ENCODE peak calls at places on chromosomes 13 and 19, in nine cellular contexts. One of them, this sample, is unnamed.

GRCh38 chr19:33471111-33471996 is 50.2 kb downstream of the PEPD start:
- DNase-seq in NCI-H2171 treated with DMSO at 0.1 percent for 48 hours: no peak
- DNase-seq in Kasumi-1: no peak
- DNase-seq in AG09319: no peak
- DNase-seq in nephron progenitor cell: no peak
- DNase-seq in GM04504: no peak
- DNase-seq in activated naive CD4-positive, alpha-beta T cell treated with anti-CD3 and anti-CD28 coated beads, Interleukin-2, amount 10 ng/mL, durations not matched to agents 7 days and 5 days: no peak
- DNase-seq in GM20000: no peak
- DNase-seq in stimulated activated CD4-positive, alpha-beta T cell treated with anti-CD3 and anti-CD28 coated beads, Interleukin-4, amount 100 ng/mL, for 24 hours: no peak
- DNase-seq in this sample: no peak

GRCh38 chr13:20002766-20003165 is 44.2 kb downstream of the ZMYM2 start:
- DNase-seq in NCI-H2171 treated with DMSO at 0.1 percent for 48 hours: no peak
- DNase-seq in Kasumi-1: no peak
- DNase-seq in AG09319: no peak
- DNase-seq in nephron progenitor cell: no peak
- DNase-seq in GM04504: no peak
- DNase-seq in activated naive CD4-positive, alpha-beta T cell treated with anti-CD3 and anti-CD28 coated beads, Interleukin-2, amount 10 ng/mL, durations not matched to agents 7 days and 5 days: no peak
- DNase-seq in GM20000: no peak
- DNase-seq in stimulated activated CD4-positive, alpha-beta T cell treated with anti-CD3 and anti-CD28 coated beads, Interleukin-4, amount 100 ng/mL, for 24 hours: no peak
- DNase-seq in this sample: no peak

GRCh38 chr13:98280176-98280510 is 103.1 kb upstream of the RNF113B start:
- DNase-seq in NCI-H2171 treated with DMSO at 0.1 percent for 48 hours: no peak
- DNase-seq in Kasumi-1: no peak
- DNase-seq in AG09319: no peak
- DNase-seq in nephron progenitor cell: peak
- DNase-seq in GM04504: no peak
- DNase-seq in activated naive CD4-positive, alpha-beta T cell treated with anti-CD3 and anti-CD28 coated beads, Interleukin-2, amount 10 ng/mL, durations not matched to agents 7 days and 5 days: no peak
- DNase-seq in GM20000: no peak
- DNase-seq in stimulated activated CD4-positive, alpha-beta T cell treated with anti-CD3 and anti-CD28 coated beads, Interleukin-4, amount 100 ng/mL, for 24 hours: no peak
- DNase-seq in this sample: no peak

GRCh38 chr13:64154514-64154913 is 2738.9 kb upstream of the PCDH20 start:
- DNase-seq in NCI-H2171 treated with DMSO at 0.1 percent for 48 hours: no peak
- DNase-seq in Kasumi-1: peak
- DNase-seq in AG09319: no peak
- DNase-seq in nephron progenitor cell: no peak
- DNase-seq in GM04504: peak
- DNase-seq in activated naive CD4-positive, alpha-beta T cell treated with anti-CD3 and anti-CD28 coated beads, Interleukin-2, amount 10 ng/mL, durations not matched to agents 7 days and 5 days: no peak
- DNase-seq in GM20000: no peak
- DNase-seq in stimulated activated CD4-positive, alpha-beta T cell treated with anti-CD3 and anti-CD28 coated beads, Interleukin-4, amount 100 ng/mL, for 24 hours: no peak
- DNase-seq in this sample: no peak

GRCh38 chr19:1237754-1238372 is at the start of gene CBARP:
- DNase-seq in NCI-H2171 treated with DMSO at 0.1 percent for 48 hours: no peak
- DNase-seq in Kasumi-1: no peak
- DNase-seq in AG09319: no peak
- DNase-seq in nephron progenitor cell: peak
- DNase-seq in GM04504: no peak
- DNase-seq in activated naive CD4-positive, alpha-beta T cell treated with anti-CD3 and anti-CD28 coated beads, Interleukin-2, amount 10 ng/mL, durations not matched to agents 7 days and 5 days: peak
- DNase-seq in GM20000: peak
- DNase-seq in stimulated activated CD4-positive, alpha-beta T cell treated with anti-CD3 and anti-CD28 coated beads, Interleukin-4, amount 100 ng/mL, for 24 hours: no peak
- DNase-seq in this sample: no peak

GRCh38 chr19:43939557-43940260 is 4.6 kb upstream of the ZNF45 start:
- DNase-seq in NCI-H2171 treated with DMSO at 0.1 percent for 48 hours: no peak
- DNase-seq in Kasumi-1: no peak
- DNase-seq in AG09319: no peak
- DNase-seq in nephron progenitor cell: no peak
- DNase-seq in GM04504: no peak
- DNase-seq in activated naive CD4-positive, alpha-beta T cell treated with anti-CD3 and anti-CD28 coated beads, Interleukin-2, amount 10 ng/mL, durations not matched to agents 7 days and 5 days: no peak
- DNase-seq in GM20000: no peak
- DNase-seq in stimulated activated CD4-positive, alpha-beta T cell treated with anti-CD3 and anti-CD28 coated beads, Interleukin-4, amount 100 ng/mL, for 24 hours: no peak
- DNase-seq in this sample: no peak

GRCh38 chr13:49098771-49099512 is 121.2 kb upstream of the MLNR start:
- DNase-seq in NCI-H2171 treated with DMSO at 0.1 percent for 48 hours: no peak
- DNase-seq in Kasumi-1: peak
- DNase-seq in AG09319: no peak
- DNase-seq in nephron progenitor cell: no peak
- DNase-seq in GM04504: no peak
- DNase-seq in activated naive CD4-positive, alpha-beta T cell treated with anti-CD3 and anti-CD28 coated beads, Interleukin-2, amount 10 ng/mL, durations not matched to agents 7 days and 5 days: no peak
- DNase-seq in GM20000: no peak
- DNase-seq in stimulated activated CD4-positive, alpha-beta T cell treated with anti-CD3 and anti-CD28 coated beads, Interleukin-4, amount 100 ng/mL, for 24 hours: no peak
- DNase-seq in this sample: no peak

GRCh38 chr19:33289261-33289660 is 13.1 kb downstream of the CEBPA start:
- DNase-seq in NCI-H2171 treated with DMSO at 0.1 percent for 48 hours: no peak
- DNase-seq in Kasumi-1: no peak
- DNase-seq in AG09319: no peak
- DNase-seq in nephron progenitor cell: no peak
- DNase-seq in GM04504: no peak
- DNase-seq in activated naive CD4-positive, alpha-beta T cell treated with anti-CD3 and anti-CD28 coated beads, Interleukin-2, amount 10 ng/mL, durations not matched to agents 7 days and 5 days: no peak
- DNase-seq in GM20000: no peak
- DNase-seq in stimulated activated CD4-positive, alpha-beta T cell treated with anti-CD3 and anti-CD28 coated beads, Interleukin-4, amount 100 ng/mL, for 24 hours: no peak
- DNase-seq in this sample: no peak

GRCh38 chr13:51614350-51614786 is 30.1 kb downstream of the WDFY2 start:
- DNase-seq in NCI-H2171 treated with DMSO at 0.1 percent for 48 hours: peak
- DNase-seq in Kasumi-1: peak
- DNase-seq in AG09319: no peak
- DNase-seq in nephron progenitor cell: no peak
- DNase-seq in GM04504: no peak
- DNase-seq in activated naive CD4-positive, alpha-beta T cell treated with anti-CD3 and anti-CD28 coated beads, Interleukin-2, amount 10 ng/mL, durations not matched to agents 7 days and 5 days: peak
- DNase-seq in GM20000: peak
- DNase-seq in stimulated activated CD4-positive, alpha-beta T cell treated with anti-CD3 and anti-CD28 coated beads, Interleukin-4, amount 100 ng/mL, for 24 hours: peak
- DNase-seq in this sample: peak

GRCh38 chr13:80382576-80382975 is 41.6 kb upstream of the SPRY2 start:
- DNase-seq in NCI-H2171 treated with DMSO at 0.1 percent for 48 hours: no peak
- DNase-seq in Kasumi-1: no peak
- DNase-seq in AG09319: no peak
- DNase-seq in nephron progenitor cell: no peak
- DNase-seq in GM04504: no peak
- DNase-seq in activated naive CD4-positive, alpha-beta T cell treated with anti-CD3 and anti-CD28 coated beads, Interleukin-2, amount 10 ng/mL, durations not matched to agents 7 days and 5 days: no peak
- DNase-seq in GM20000: no peak
- DNase-seq in stimulated activated CD4-positive, alpha-beta T cell treated with anti-CD3 and anti-CD28 coated beads, Interleukin-4, amount 100 ng/mL, for 24 hours: no peak
- DNase-seq in this sample: no peak

GRCh38 chr19:1718382-1719315 is 34.7 kb upstream of the ONECUT3 start:
- DNase-seq in NCI-H2171 treated with DMSO at 0.1 percent for 48 hours: no peak
- DNase-seq in Kasumi-1: no peak
- DNase-seq in AG09319: no peak
- DNase-seq in nephron progenitor cell: no peak
- DNase-seq in GM04504: no peak
- DNase-seq in activated naive CD4-positive, alpha-beta T cell treated with anti-CD3 and anti-CD28 coated beads, Interleukin-2, amount 10 ng/mL, durations not matched to agents 7 days and 5 days: no peak
- DNase-seq in GM20000: no peak
- DNase-seq in stimulated activated CD4-positive, alpha-beta T cell treated with anti-CD3 and anti-CD28 coated beads, Interleukin-4, amount 100 ng/mL, for 24 hours: no peak
- DNase-seq in this sample: no peak

GRCh38 chr19:56547535-56547934 is 8.8 kb downstream of the ZFP28 start:
- DNase-seq in NCI-H2171 treated with DMSO at 0.1 percent for 48 hours: no peak
- DNase-seq in Kasumi-1: no peak
- DNase-seq in AG09319: no peak
- DNase-seq in nephron progenitor cell: no peak
- DNase-seq in GM04504: no peak
- DNase-seq in activated naive CD4-positive, alpha-beta T cell treated with anti-CD3 and anti-CD28 coated beads, Interleukin-2, amount 10 ng/mL, durations not matched to agents 7 days and 5 days: no peak
- DNase-seq in GM20000: no peak
- DNase-seq in stimulated activated CD4-positive, alpha-beta T cell treated with anti-CD3 and anti-CD28 coated beads, Interleukin-4, amount 100 ng/mL, for 24 hours: no peak
- DNase-seq in this sample: no peak

GRCh38 chr13:77502104-77502720 is 33.3 kb upstream of the SCEL start:
- DNase-seq in NCI-H2171 treated with DMSO at 0.1 percent for 48 hours: no peak
- DNase-seq in Kasumi-1: no peak
- DNase-seq in AG09319: no peak
- DNase-seq in nephron progenitor cell: no peak
- DNase-seq in GM04504: no peak
- DNase-seq in activated naive CD4-positive, alpha-beta T cell treated with anti-CD3 and anti-CD28 coated beads, Interleukin-2, amount 10 ng/mL, durations not matched to agents 7 days and 5 days: no peak
- DNase-seq in GM20000: no peak
- DNase-seq in stimulated activated CD4-positive, alpha-beta T cell treated with anti-CD3 and anti-CD28 coated beads, Interleukin-4, amount 100 ng/mL, for 24 hours: no peak
- DNase-seq in this sample: no peak

GRCh38 chr13:104196611-104197010 is 1130.4 kb upstream of the SLC10A2 start:
- DNase-seq in NCI-H2171 treated with DMSO at 0.1 percent for 48 hours: peak
- DNase-seq in Kasumi-1: no peak
- DNase-seq in AG09319: no peak
- DNase-seq in nephron progenitor cell: no peak
- DNase-seq in GM04504: no peak
- DNase-seq in activated naive CD4-positive, alpha-beta T cell treated with anti-CD3 and anti-CD28 coated beads, Interleukin-2, amount 10 ng/mL, durations not matched to agents 7 days and 5 days: no peak
- DNase-seq in GM20000: no peak
- DNase-seq in stimulated activated CD4-positive, alpha-beta T cell treated with anti-CD3 and anti-CD28 coated beads, Interleukin-4, amount 100 ng/mL, for 24 hours: no peak
- DNase-seq in this sample: no peak

GRCh38 chr19:31112158-31112557 is 237.1 kb downstream of the TSHZ3 start:
- DNase-seq in NCI-H2171 treated with DMSO at 0.1 percent for 48 hours: no peak
- DNase-seq in Kasumi-1: no peak
- DNase-seq in AG09319: no peak
- DNase-seq in nephron progenitor cell: no peak
- DNase-seq in GM04504: no peak
- DNase-seq in activated naive CD4-positive, alpha-beta T cell treated with anti-CD3 and anti-CD28 coated beads, Interleukin-2, amount 10 ng/mL, durations not matched to agents 7 days and 5 days: no peak
- DNase-seq in GM20000: no peak
- DNase-seq in stimulated activated CD4-positive, alpha-beta T cell treated with anti-CD3 and anti-CD28 coated beads, Interleukin-4, amount 100 ng/mL, for 24 hours: no peak
- DNase-seq in this sample: no peak

GRCh38 chr13:46378411-46378810 is 8.6 kb downstream of the RUBCNL start:
- DNase-seq in NCI-H2171 treated with DMSO at 0.1 percent for 48 hours: no peak
- DNase-seq in Kasumi-1: no peak
- DNase-seq in AG09319: no peak
- DNase-seq in nephron progenitor cell: no peak
- DNase-seq in GM04504: no peak
- DNase-seq in activated naive CD4-positive, alpha-beta T cell treated with anti-CD3 and anti-CD28 coated beads, Interleukin-2, amount 10 ng/mL, durations not matched to agents 7 days and 5 days: no peak
- DNase-seq in GM20000: no peak
- DNase-seq in stimulated activated CD4-positive, alpha-beta T cell treated with anti-CD3 and anti-CD28 coated beads, Interleukin-4, amount 100 ng/mL, for 24 hours: no peak
- DNase-seq in this sample: no peak

GRCh38 chr19:17997969-17998826 is 9.8 kb upstream of the ARRDC2 start:
- DNase-seq in NCI-H2171 treated with DMSO at 0.1 percent for 48 hours: no peak
- DNase-seq in Kasumi-1: peak
- DNase-seq in AG09319: no peak
- DNase-seq in nephron progenitor cell: peak
- DNase-seq in GM04504: no peak
- DNase-seq in activated naive CD4-positive, alpha-beta T cell treated with anti-CD3 and anti-CD28 coated beads, Interleukin-2, amount 10 ng/mL, durations not matched to agents 7 days and 5 days: no peak
- DNase-seq in GM20000: no peak
- DNase-seq in stimulated activated CD4-positive, alpha-beta T cell treated with anti-CD3 and anti-CD28 coated beads, Interleukin-4, amount 100 ng/mL, for 24 hours: no peak
- DNase-seq in this sample: no peak

GRCh38 chr19:35120492-35120891 is 4.9 kb downstream of the FXYD3 start:
- DNase-seq in NCI-H2171 treated with DMSO at 0.1 percent for 48 hours: peak
- DNase-seq in Kasumi-1: no peak
- DNase-seq in AG09319: peak
- DNase-seq in nephron progenitor cell: no peak
- DNase-seq in GM04504: no peak
- DNase-seq in activated naive CD4-positive, alpha-beta T cell treated with anti-CD3 and anti-CD28 coated beads, Interleukin-2, amount 10 ng/mL, durations not matched to agents 7 days and 5 days: no peak
- DNase-seq in GM20000: no peak
- DNase-seq in stimulated activated CD4-positive, alpha-beta T cell treated with anti-CD3 and anti-CD28 coated beads, Interleukin-4, amount 100 ng/mL, for 24 hours: no peak
- DNase-seq in this sample: no peak

GRCh38 chr13:21342699-21343442 is 116.2 kb downstream of the ZDHHC20 start:
- DNase-seq in NCI-H2171 treated with DMSO at 0.1 percent for 48 hours: no peak
- DNase-seq in Kasumi-1: no peak
- DNase-seq in AG09319: no peak
- DNase-seq in nephron progenitor cell: no peak
- DNase-seq in GM04504: no peak
- DNase-seq in activated naive CD4-positive, alpha-beta T cell treated with anti-CD3 and anti-CD28 coated beads, Interleukin-2, amount 10 ng/mL, durations not matched to agents 7 days and 5 days: no peak
- DNase-seq in GM20000: no peak
- DNase-seq in stimulated activated CD4-positive, alpha-beta T cell treated with anti-CD3 and anti-CD28 coated beads, Interleukin-4, amount 100 ng/mL, for 24 hours: no peak
- DNase-seq in this sample: no peak

GRCh38 chr19:33462112-33462726 is 59.4 kb downstream of the PEPD start:
- DNase-seq in NCI-H2171 treated with DMSO at 0.1 percent for 48 hours: peak
- DNase-seq in Kasumi-1: no peak
- DNase-seq in AG09319: no peak
- DNase-seq in nephron progenitor cell: no peak
- DNase-seq in GM04504: no peak
- DNase-seq in activated naive CD4-positive, alpha-beta T cell treated with anti-CD3 and anti-CD28 coated beads, Interleukin-2, amount 10 ng/mL, durations not matched to agents 7 days and 5 days: no peak
- DNase-seq in GM20000: no peak
- DNase-seq in stimulated activated CD4-positive, alpha-beta T cell treated with anti-CD3 and anti-CD28 coated beads, Interleukin-4, amount 100 ng/mL, for 24 hours: no peak
- DNase-seq in this sample: no peak

GRCh38 chr13:24147570-24147963 is 13.0 kb upstream of the SPATA13 start:
- DNase-seq in NCI-H2171 treated with DMSO at 0.1 percent for 48 hours: no peak
- DNase-seq in Kasumi-1: no peak
- DNase-seq in AG09319: no peak
- DNase-seq in nephron progenitor cell: no peak
- DNase-seq in GM04504: no peak
- DNase-seq in activated naive CD4-positive, alpha-beta T cell treated with anti-CD3 and anti-CD28 coated beads, Interleukin-2, amount 10 ng/mL, durations not matched to agents 7 days and 5 days: no peak
- DNase-seq in GM20000: no peak
- DNase-seq in stimulated activated CD4-positive, alpha-beta T cell treated with anti-CD3 and anti-CD28 coated beads, Interleukin-4, amount 100 ng/mL, for 24 hours: no peak
- DNase-seq in this sample: no peak

This sample was measured in activated CD4-positive, CD25-positive, alpha-beta regulatory T cell treated with anti-CD3 and anti-CD28 coated beads, Interleukin-2, amount 50 U/mL, for 72 hours.